ENCODE peak calls at places on chromosomes 11 and 22, in five cellular contexts. One of them, this sample, is unnamed.

GRCh38 chr11:64800633-64801464 is 2.2 kb downstream of the MAP4K2 start:
- DNase-seq in adipocyte: no peak
- DNase-seq in small intestine: no peak
- DNase-seq in right cardiac atrium: no peak
- DNase-seq in bronchial epithelial cell: no peak
- DNase-seq in this sample: no peak

GRCh38 chr11:28529540-28530410 is 421.6 kb downstream of the METTL15 start:
- DNase-seq in adipocyte: peak; percentile 81
- DNase-seq in small intestine: peak; percentile 52
- DNase-seq in right cardiac atrium: no peak
- DNase-seq in bronchial epithelial cell: peak; percentile 59
- DNase-seq in this sample: no peak

GRCh38 chr22:46159777-46160176 is 9.5 kb downstream of the PPARA start:
- DNase-seq in adipocyte: no peak
- DNase-seq in small intestine: no peak
- DNase-seq in right cardiac atrium: no peak
- DNase-seq in bronchial epithelial cell: peak; percentile 27
- DNase-seq in this sample: no peak

GRCh38 chr22:27258773-27259172 is 542.8 kb downstream of the MN1 start:
- DNase-seq in adipocyte: no peak
- DNase-seq in small intestine: no peak
- DNase-seq in right cardiac atrium: no peak
- DNase-seq in bronchial epithelial cell: no peak
- DNase-seq in this sample: no peak

GRCh38 chr22:38028344-38029130 is 28.7 kb upstream of the PICK1 start:
- DNase-seq in adipocyte: no peak
- DNase-seq in small intestine: no peak
- DNase-seq in right cardiac atrium: no peak
- DNase-seq in bronchial epithelial cell: no peak
- DNase-seq in this sample: no peak

GRCh38 chr22:25159028-25159427 is 40.6 kb upstream of the CRYBB3 start:
- DNase-seq in adipocyte: peak; percentile 14
- DNase-seq in small intestine: no peak
- DNase-seq in right cardiac atrium: no peak
- DNase-seq in bronchial epithelial cell: no peak
- DNase-seq in this sample: no peak

GRCh38 chr11:101306721-101307120 is 177.1 kb upstream of the PGR start:
- DNase-seq in adipocyte: no peak
- DNase-seq in small intestine: no peak
- DNase-seq in right cardiac atrium: no peak
- DNase-seq in bronchial epithelial cell: no peak
- DNase-seq in this sample: no peak

GRCh38 chr11:63635762-63636465 is 21.7 kb upstream of the PLAAT3 start:
- DNase-seq in adipocyte: peak; percentile 82
- DNase-seq in small intestine: peak; percentile 76
- DNase-seq in right cardiac atrium: peak; percentile 39
- DNase-seq in bronchial epithelial cell: peak; percentile 34
- DNase-seq in this sample: no peak

GRCh38 chr11:76151561-76152085 is 54.7 kb downstream of the WNT11 start:
- DNase-seq in adipocyte: no peak
- DNase-seq in small intestine: peak; percentile 53
- DNase-seq in right cardiac atrium: no peak
- DNase-seq in bronchial epithelial cell: no peak
- DNase-seq in this sample: peak; percentile 15

GRCh38 chr11:82936261-82936660 is 34.7 kb downstream of the DDIAS start:
- DNase-seq in adipocyte: peak; percentile 18
- DNase-seq in small intestine: no peak
- DNase-seq in right cardiac atrium: no peak
- DNase-seq in bronchial epithelial cell: peak; percentile 91
- DNase-seq in this sample: no peak

GRCh38 chr11:73508243-73509176 is 89.4 kb downstream of the FAM168A start:
- DNase-seq in adipocyte: no peak
- DNase-seq in small intestine: no peak
- DNase-seq in right cardiac atrium: no peak
- DNase-seq in bronchial epithelial cell: no peak
- DNase-seq in this sample: no peak

GRCh38 chr11:112271242-112271641 is 10.6 kb upstream of the PLET1 start:
- DNase-seq in adipocyte: no peak
- DNase-seq in small intestine: no peak
- DNase-seq in right cardiac atrium: no peak
- DNase-seq in bronchial epithelial cell: no peak
- DNase-seq in this sample: no peak

GRCh38 chr11:75388386-75389275 is 10.7 kb upstream of the RPS3 start:
- DNase-seq in adipocyte: peak; percentile 91
- DNase-seq in small intestine: peak; percentile 77
- DNase-seq in right cardiac atrium: peak; percentile 81
- DNase-seq in bronchial epithelial cell: peak; percentile 74
- DNase-seq in this sample: peak; percentile 78

GRCh38 chr11:9065614-9066431 is 25.6 kb downstream of the SCUBE2 start:
- DNase-seq in adipocyte: no peak
- DNase-seq in small intestine: no peak
- DNase-seq in right cardiac atrium: no peak
- DNase-seq in bronchial epithelial cell: no peak
- DNase-seq in this sample: no peak

GRCh38 chr11:119752946-119753345 is 23.9 kb upstream of the NECTIN1 start:
- DNase-seq in adipocyte: peak; percentile 7
- DNase-seq in small intestine: no peak
- DNase-seq in right cardiac atrium: no peak
- DNase-seq in bronchial epithelial cell: no peak
- DNase-seq in this sample: no peak

GRCh38 chr22:50118557-50119168 is 28.9 kb downstream of the MOV10L1 start:
- DNase-seq in adipocyte: peak; percentile 61
- DNase-seq in small intestine: peak; percentile 4
- DNase-seq in right cardiac atrium: peak; percentile 75
- DNase-seq in bronchial epithelial cell: peak; percentile 53
- DNase-seq in this sample: no peak

GRCh38 chr22:35627267-35628041 is 10.3 kb upstream of the MB start:
- DNase-seq in adipocyte: peak; percentile 91
- DNase-seq in small intestine: peak; percentile 94
- DNase-seq in right cardiac atrium: peak; percentile 78
- DNase-seq in bronchial epithelial cell: peak; percentile 66
- DNase-seq in this sample: peak; percentile 91

GRCh38 chr11:38814670-38815069 is 2216.6 kb upstream of the RAG2 start:
- DNase-seq in adipocyte: no peak
- DNase-seq in small intestine: no peak
- DNase-seq in right cardiac atrium: no peak
- DNase-seq in bronchial epithelial cell: peak; percentile 70
- DNase-seq in this sample: no peak

GRCh38 chr11:87851234-87851633 is 324.0 kb downstream of the RAB38 start:
- DNase-seq in adipocyte: peak; percentile 72
- DNase-seq in small intestine: no peak
- DNase-seq in right cardiac atrium: no peak
- DNase-seq in bronchial epithelial cell: peak; percentile 85
- DNase-seq in this sample: no peak

GRCh38 chr22:18905540-18906409 is at the start of gene DGCR6:
- DNase-seq in adipocyte: no peak
- DNase-seq in small intestine: no peak
- DNase-seq in right cardiac atrium: no peak
- DNase-seq in bronchial epithelial cell: no peak
- DNase-seq in this sample: no peak

GRCh38 chr11:124902616-124903015 is 5.0 kb upstream of the ROBO4 start:
- DNase-seq in adipocyte: no peak
- DNase-seq in small intestine: no peak
- DNase-seq in right cardiac atrium: no peak
- DNase-seq in bronchial epithelial cell: peak; percentile 77
- DNase-seq in this sample: no peak

GRCh38 chr11:112453601-112454577 is 193.2 kb upstream of the PLET1 start:
- DNase-seq in adipocyte: peak; percentile 6
- DNase-seq in small intestine: peak; percentile 24
- DNase-seq in right cardiac atrium: peak; percentile 27
- DNase-seq in bronchial epithelial cell: peak; percentile 45
- DNase-seq in this sample: no peak

GRCh38 chr11:64372802-64373597 is 14.0 kb downstream of the RPS6KA4 start:
- DNase-seq in adipocyte: no peak
- DNase-seq in small intestine: peak; percentile 74
- DNase-seq in right cardiac atrium: no peak
- DNase-seq in bronchial epithelial cell: peak; percentile 15
- DNase-seq in this sample: no peak

GRCh38 chr22:22431271-22432220 is 77.0 kb downstream of the ZNF280B start:
- DNase-seq in adipocyte: peak; percentile 65
- DNase-seq in small intestine: peak; percentile 55
- DNase-seq in right cardiac atrium: peak; percentile 38
- DNase-seq in bronchial epithelial cell: peak; percentile 18
- DNase-seq in this sample: no peak

GRCh38 chr11:7538466-7539454 is 25.0 kb downstream of the PPFIBP2 start:
- DNase-seq in adipocyte: no peak
- DNase-seq in small intestine: peak; percentile 32
- DNase-seq in right cardiac atrium: no peak
- DNase-seq in bronchial epithelial cell: peak; percentile 44
- DNase-seq in this sample: no peak

GRCh38 chr22:46031066-46031465 is 54.1 kb upstream of the WNT7B start:
- DNase-seq in adipocyte: no peak
- DNase-seq in small intestine: no peak
- DNase-seq in right cardiac atrium: no peak
- DNase-seq in bronchial epithelial cell: no peak
- DNase-seq in this sample: no peak

GRCh38 chr11:2432171-2432621 is 12.1 kb downstream of the TRPM5 start:
- DNase-seq in adipocyte: no peak
- DNase-seq in small intestine: no peak
- DNase-seq in right cardiac atrium: no peak
- DNase-seq in bronchial epithelial cell: no peak
- DNase-seq in this sample: peak; percentile 51

GRCh38 chr22:35446365-35446764 is 46.4 kb downstream of the MCM5 start:
- DNase-seq in adipocyte: peak; percentile 85
- DNase-seq in small intestine: no peak
- DNase-seq in right cardiac atrium: no peak
- DNase-seq in bronchial epithelial cell: peak; percentile 93
- DNase-seq in this sample: no peak

GRCh38 chr11:65853249-65853979 is 4.6 kb downstream of the CFL1 start:
- DNase-seq in adipocyte: no peak
- DNase-seq in small intestine: peak; percentile 25
- DNase-seq in right cardiac atrium: peak; percentile 13
- DNase-seq in bronchial epithelial cell: no peak
- DNase-seq in this sample: peak; percentile 49

DNA sequence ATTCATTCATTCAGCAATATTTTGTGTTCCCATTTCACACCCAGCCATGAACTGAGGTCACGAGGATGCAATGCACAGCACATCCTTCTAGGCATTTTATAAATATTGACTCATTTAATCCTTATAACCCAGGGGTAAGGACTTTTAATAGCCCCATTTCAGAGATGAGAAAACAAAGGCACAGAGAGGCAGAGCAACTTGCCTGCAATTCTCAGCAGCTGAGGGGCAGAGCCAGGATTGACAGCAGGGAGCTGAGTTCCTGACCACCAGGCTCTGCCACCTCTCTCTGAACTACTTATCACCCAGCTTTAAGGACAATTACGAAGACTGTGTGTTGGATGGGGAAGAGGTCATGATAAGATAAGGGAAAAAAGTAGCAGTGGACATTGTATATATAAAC is 12.8 kb upstream of the FGF3 start:
- DNase-seq in adipocyte: no peak
- DNase-seq in small intestine: no peak
- DNase-seq in right cardiac atrium: no peak
- DNase-seq in bronchial epithelial cell: no peak
- DNase-seq in this sample: no peak
- H3K27me3 ChIP-seq in adipocyte: peaks cover 68% of the 10 kb centered on the region
- H3K27me3 ChIP-seq in small intestine: no peaks in the 10 kb centered on the region
- H3K27me3 ChIP-seq in right cardiac atrium: no peaks in the 10 kb centered on the region
- H3K27me3 ChIP-seq in bronchial epithelial cell: peaks cover 6% of the 10 kb centered on the region
- H3K27me3 ChIP-seq in this sample: peaks cover 59% of the 10 kb centered on the region

DNA sequence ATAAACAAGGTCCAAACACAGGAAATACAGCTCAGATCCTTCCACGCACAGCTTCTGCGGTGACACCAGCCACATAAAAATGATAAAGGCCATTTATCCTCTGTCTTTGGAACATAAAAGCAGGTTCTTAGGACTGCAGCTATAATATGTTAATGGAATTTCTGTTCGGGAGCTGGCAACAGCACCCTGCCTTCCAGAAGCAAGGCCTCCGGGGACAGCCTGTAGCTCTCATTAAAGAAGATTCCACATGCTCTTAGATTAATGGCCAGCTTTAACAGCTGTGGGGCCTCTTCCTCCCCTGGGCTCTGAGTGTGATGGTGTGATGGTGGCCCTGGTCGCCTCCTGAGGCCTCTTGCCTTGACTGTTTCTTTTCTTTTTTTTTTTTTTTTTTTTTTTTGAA is 137.3 kb downstream of the CACNA1I start:
- DNase-seq in adipocyte: no peak
- DNase-seq in small intestine: no peak
- DNase-seq in right cardiac atrium: no peak
- DNase-seq in bronchial epithelial cell: no peak
- DNase-seq in this sample: no peak
- H3K27me3 ChIP-seq in adipocyte: peaks cover 58% of the 10 kb centered on the region
- H3K27me3 ChIP-seq in small intestine: no peaks in the 10 kb centered on the region
- H3K27me3 ChIP-seq in right cardiac atrium: no peaks in the 10 kb centered on the region
- H3K27me3 ChIP-seq in bronchial epithelial cell: peaks cover 3% of the 10 kb centered on the region
- H3K27me3 ChIP-seq in this sample: peaks cover 75% of the 10 kb centered on the region

GRCh38 chr22:30614879-30615278 is 7.9 kb downstream of the TCN2 start:
- DNase-seq in adipocyte: no peak
- DNase-seq in small intestine: no peak
- DNase-seq in right cardiac atrium: no peak
- DNase-seq in bronchial epithelial cell: no peak
- DNase-seq in this sample: no peak
- H3K27me3 ChIP-seq in adipocyte: no peaks in the 10 kb centered on the region
- H3K27me3 ChIP-seq in small intestine: no peaks in the 10 kb centered on the region
- H3K27me3 ChIP-seq in right cardiac atrium: no peaks in the 10 kb centered on the region
- H3K27me3 ChIP-seq in bronchial epithelial cell: no peaks in the 10 kb centered on the region
- H3K27me3 ChIP-seq in this sample: no peaks in the 10 kb centered on the region

GRCh38 chr11:46334211-46334610 is 13.1 kb upstream of the DGKZ start:
- DNase-seq in adipocyte: no peak
- DNase-seq in small intestine: no peak
- DNase-seq in right cardiac atrium: no peak
- DNase-seq in bronchial epithelial cell: no peak
- DNase-seq in this sample: no peak

GRCh38 chr11:46333129-46333947 is 13.9 kb upstream of the DGKZ start:
- DNase-seq in adipocyte: peak; percentile 38
- DNase-seq in small intestine: no peak
- DNase-seq in right cardiac atrium: no peak
- DNase-seq in bronchial epithelial cell: no peak
- DNase-seq in this sample: no peak

GRCh38 chr11:46332093-46332567 is 15.1 kb upstream of the DGKZ start:
- DNase-seq in adipocyte: no peak
- DNase-seq in small intestine: no peak
- DNase-seq in right cardiac atrium: no peak
- DNase-seq in bronchial epithelial cell: no peak
- DNase-seq in this sample: no peak

GRCh38 chr11:46331653-46331984 is 15.6 kb upstream of the DGKZ start:
- DNase-seq in adipocyte: no peak
- DNase-seq in small intestine: no peak
- DNase-seq in right cardiac atrium: no peak
- DNase-seq in bronchial epithelial cell: no peak
- DNase-seq in this sample: no peak

DNA sequence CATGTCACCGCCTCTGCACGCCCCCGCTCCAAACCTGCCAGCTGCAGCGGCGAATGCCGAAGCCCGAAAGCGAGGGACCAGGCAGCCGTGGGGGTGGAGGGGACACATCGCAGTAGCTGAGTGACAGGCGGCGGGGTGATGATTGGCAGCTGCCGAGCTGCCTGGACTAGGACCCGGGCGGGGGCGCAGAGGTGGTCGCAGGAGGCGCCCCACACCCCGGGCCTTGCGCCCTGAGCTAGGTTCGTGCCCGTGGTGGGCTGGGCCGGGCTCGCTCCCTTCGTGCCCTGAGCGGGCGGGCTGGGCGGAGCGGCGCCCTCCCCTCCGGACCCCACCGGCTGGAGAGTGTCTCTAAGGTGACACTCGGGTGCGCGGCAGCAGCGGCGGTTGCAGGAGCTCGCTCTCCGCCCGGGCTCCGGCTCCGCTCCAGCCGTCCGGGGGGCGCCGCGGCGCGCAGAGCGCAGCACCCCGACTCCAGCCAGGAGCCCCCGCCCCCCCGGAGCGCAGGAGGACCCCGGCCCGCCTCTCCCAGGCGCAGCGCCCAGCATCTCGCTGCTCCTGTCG is 14.6 kb upstream of the DGKZ start:
- DNase-seq in adipocyte: peak; percentile 28
- DNase-seq in small intestine: no peak
- DNase-seq in right cardiac atrium: no peak
- DNase-seq in bronchial epithelial cell: no peak
- DNase-seq in this sample: no peak
- H3K27me3 ChIP-seq in adipocyte: peaks cover 19% of the 10 kb centered on the region
- H3K27me3 ChIP-seq in small intestine: peaks cover 30% of the 10 kb centered on the region
- H3K27me3 ChIP-seq in right cardiac atrium: no peaks in the 10 kb centered on the region
- H3K27me3 ChIP-seq in bronchial epithelial cell: peaks cover 26% of the 10 kb centered on the region
- H3K27me3 ChIP-seq in this sample: peaks cover 81% of the 10 kb centered on the region

This sample was measured in tibial artery.